ENCODE peak calls at places on chromosomes 16 and 17, in five cellular contexts. One of them, this sample, is unnamed.

GRCh38 chr16:65782537-65783290 is 583.8 kb upstream of the CDH5 start:
- DNase-seq in K562: no peak
- DNase-seq in colonic mucosa: no peak
- DNase-seq in endothelial cell of umbilical vein: peak; percentile 42
- DNase-seq in PC-3: peak; percentile 48
- DNase-seq in this sample: no peak

GRCh38 chr17:68184816-68185436 is 62.9 kb upstream of the AMZ2 start:
- DNase-seq in K562: no peak
- DNase-seq in colonic mucosa: no peak
- DNase-seq in endothelial cell of umbilical vein: no peak
- DNase-seq in PC-3: no peak
- DNase-seq in this sample: no peak

GRCh38 chr16:11621920-11622651 is 35.4 kb upstream of the LITAF start:
- DNase-seq in K562: no peak
- DNase-seq in colonic mucosa: no peak
- DNase-seq in endothelial cell of umbilical vein: no peak
- DNase-seq in PC-3: no peak
- DNase-seq in this sample: no peak

GRCh38 chr16:4679854-4680636 is 13.3 kb upstream of the NUDT16L1 start:
- DNase-seq in K562: no peak
- DNase-seq in colonic mucosa: peak; percentile 81
- DNase-seq in endothelial cell of umbilical vein: no peak
- DNase-seq in PC-3: peak; percentile 91
- DNase-seq in this sample: no peak

GRCh38 chr17:66214893-66215528 is 14.2 kb downstream of the APOH start:
- DNase-seq in K562: no peak
- DNase-seq in colonic mucosa: no peak
- DNase-seq in endothelial cell of umbilical vein: no peak
- DNase-seq in PC-3: no peak
- DNase-seq in this sample: no peak

GRCh38 chr17:42118545-42118944 is 2.6 kb downstream of the KAT2A start:
- DNase-seq in K562: peak; percentile 51
- DNase-seq in colonic mucosa: no peak
- DNase-seq in endothelial cell of umbilical vein: peak; percentile 34
- DNase-seq in PC-3: no peak
- DNase-seq in this sample: no peak

GRCh38 chr17:66038125-66038524 is 153.8 kb downstream of the CEP112 start:
- DNase-seq in K562: no peak
- DNase-seq in colonic mucosa: no peak
- DNase-seq in endothelial cell of umbilical vein: no peak
- DNase-seq in PC-3: no peak
- DNase-seq in this sample: no peak

GRCh38 chr17:80720624-80721577 is 176.3 kb downstream of the RPTOR start:
- DNase-seq in K562: no peak
- DNase-seq in colonic mucosa: no peak
- DNase-seq in endothelial cell of umbilical vein: no peak
- DNase-seq in PC-3: peak; percentile 97
- DNase-seq in this sample: no peak

GRCh38 chr16:15704545-15704987 is 54.5 kb downstream of the NDE1 start:
- DNase-seq in K562: peak; percentile 89
- DNase-seq in colonic mucosa: peak; percentile 81
- DNase-seq in endothelial cell of umbilical vein: peak; percentile 73
- DNase-seq in PC-3: peak; percentile 73
- DNase-seq in this sample: no peak

GRCh38 chr16:49592507-49593422 is 219.2 kb downstream of the C16orf78 start:
- DNase-seq in K562: peak; percentile 74
- DNase-seq in colonic mucosa: no peak
- DNase-seq in endothelial cell of umbilical vein: peak; percentile 33
- DNase-seq in PC-3: peak; percentile 17
- DNase-seq in this sample: no peak

GRCh38 chr16:12868169-12868568 is 33.2 kb upstream of the SHISA9 start:
- DNase-seq in K562: no peak
- DNase-seq in colonic mucosa: no peak
- DNase-seq in endothelial cell of umbilical vein: no peak
- DNase-seq in PC-3: no peak
- DNase-seq in this sample: no peak

GRCh38 chr17:81285179-81285878 is 9.8 kb downstream of the SLC38A10 start:
- DNase-seq in K562: peak; percentile 80
- DNase-seq in colonic mucosa: peak; percentile 50
- DNase-seq in endothelial cell of umbilical vein: peak; percentile 64
- DNase-seq in PC-3: no peak
- DNase-seq in this sample: no peak

GRCh38 chr16:10112021-10112420 is 70.2 kb downstream of the GRIN2A start:
- DNase-seq in K562: no peak
- DNase-seq in colonic mucosa: no peak
- DNase-seq in endothelial cell of umbilical vein: no peak
- DNase-seq in PC-3: peak; percentile 58
- DNase-seq in this sample: no peak
- H3K36me3 ChIP-seq in K562: no peaks in the 10 kb centered on the region
- H3K36me3 ChIP-seq in colonic mucosa: no peaks in the 10 kb centered on the region
- H3K36me3 ChIP-seq in endothelial cell of umbilical vein: no peaks in the 10 kb centered on the region
- H3K36me3 ChIP-seq in PC-3: no peaks in the 10 kb centered on the region
- H3K36me3 ChIP-seq in this sample: no peaks in the 10 kb centered on the region

GRCh38 chr17:39150104-39150634 is 1.3 kb downstream of the PLXDC1 start:
- DNase-seq in K562: no peak
- DNase-seq in colonic mucosa: no peak
- DNase-seq in endothelial cell of umbilical vein: no peak
- DNase-seq in PC-3: no peak
- DNase-seq in this sample: no peak
- H3K4me3 ChIP-seq in K562: no peak overlapping the region
- H3K4me3 ChIP-seq in colonic mucosa: no peak overlapping the region
- H3K4me3 ChIP-seq in endothelial cell of umbilical vein: no peak overlapping the region
- H3K4me3 ChIP-seq in PC-3: no peak overlapping the region
- H3K4me3 ChIP-seq in this sample: no peak overlapping the region

GRCh38 chr17:4156750-4157381 is 13.9 kb downstream of the CYB5D2 start:
- DNase-seq in K562: peak; percentile 58
- DNase-seq in colonic mucosa: no peak
- DNase-seq in endothelial cell of umbilical vein: no peak
- DNase-seq in PC-3: no peak
- DNase-seq in this sample: no peak

GRCh38 chr17:4152471-4152870 is 9.5 kb downstream of the CYB5D2 start:
- DNase-seq in K562: no peak
- DNase-seq in colonic mucosa: no peak
- DNase-seq in endothelial cell of umbilical vein: no peak
- DNase-seq in PC-3: peak; percentile 48
- DNase-seq in this sample: no peak

GRCh38 chr17:4155980-4156620 is 13.1 kb downstream of the CYB5D2 start:
- DNase-seq in K562: no peak
- DNase-seq in colonic mucosa: no peak
- DNase-seq in endothelial cell of umbilical vein: no peak
- DNase-seq in PC-3: no peak
- DNase-seq in this sample: no peak

GRCh38 chr17:4157618-4158333 is 14.8 kb downstream of the CYB5D2 start:
- DNase-seq in K562: no peak
- DNase-seq in colonic mucosa: no peak
- DNase-seq in endothelial cell of umbilical vein: no peak
- DNase-seq in PC-3: no peak
- DNase-seq in this sample: no peak

GRCh38 chr17:4154201-4154600 is 11.2 kb downstream of the CYB5D2 start:
- DNase-seq in K562: no peak
- DNase-seq in colonic mucosa: no peak
- DNase-seq in endothelial cell of umbilical vein: no peak
- DNase-seq in PC-3: no peak
- DNase-seq in this sample: no peak
- H3K9ac ChIP-seq in K562: no peak overlapping the region
- H3K9ac ChIP-seq in colonic mucosa: no peak overlapping the region
- H3K9ac ChIP-seq in endothelial cell of umbilical vein: no peak overlapping the region
- H3K9ac ChIP-seq in PC-3: no peak overlapping the region
- H3K9ac ChIP-seq in this sample: no peak overlapping the region

GRCh38 chr17:57609878-57610270 is 135.2 kb downstream of the CCDC182 start:
- DNase-seq in K562: no peak
- DNase-seq in colonic mucosa: no peak
- DNase-seq in endothelial cell of umbilical vein: no peak
- DNase-seq in PC-3: no peak
- DNase-seq in this sample: no peak
- H3K36me3 ChIP-seq in K562: no peaks in the 10 kb centered on the region
- H3K36me3 ChIP-seq in colonic mucosa: no peaks in the 10 kb centered on the region
- H3K36me3 ChIP-seq in endothelial cell of umbilical vein: no peaks in the 10 kb centered on the region
- H3K36me3 ChIP-seq in PC-3: no peaks in the 10 kb centered on the region
- H3K36me3 ChIP-seq in this sample: no peaks in the 10 kb centered on the region

GRCh38 chr16:3027488-3027795 is 3.6 kb downstream of the THOC6 start:
- DNase-seq in K562: no peak
- DNase-seq in colonic mucosa: no peak
- DNase-seq in endothelial cell of umbilical vein: no peak
- DNase-seq in PC-3: no peak
- DNase-seq in this sample: no peak

GRCh38 chr16:3028716-3029319 is 5.0 kb downstream of the THOC6 start:
- DNase-seq in K562: no peak
- DNase-seq in colonic mucosa: no peak
- DNase-seq in endothelial cell of umbilical vein: no peak
- DNase-seq in PC-3: no peak
- DNase-seq in this sample: no peak

GRCh38 chr16:3026609-3027487 is 3.0 kb downstream of the THOC6 start:
- DNase-seq in K562: no peak
- DNase-seq in colonic mucosa: no peak
- DNase-seq in endothelial cell of umbilical vein: no peak
- DNase-seq in PC-3: no peak
- DNase-seq in this sample: no peak

GRCh38 chr16:3029499-3030127 is 5.8 kb downstream of the THOC6 start:
- DNase-seq in K562: peak; percentile 59
- DNase-seq in colonic mucosa: no peak
- DNase-seq in endothelial cell of umbilical vein: no peak
- DNase-seq in PC-3: no peak
- DNase-seq in this sample: no peak

GRCh38 chr16:3027983-3028715 is 4.3 kb downstream of the THOC6 start:
- DNase-seq in K562: peak; percentile 92
- DNase-seq in colonic mucosa: peak; percentile 92
- DNase-seq in endothelial cell of umbilical vein: peak; percentile 70
- DNase-seq in PC-3: peak; percentile 90
- DNase-seq in this sample: no peak
- H3K4me3 ChIP-seq in K562: no peak overlapping the region
- H3K4me3 ChIP-seq in colonic mucosa: no peak overlapping the region
- H3K4me3 ChIP-seq in endothelial cell of umbilical vein: no peak overlapping the region
- H3K4me3 ChIP-seq in PC-3: peak overlapping the region; percentile 37
- H3K4me3 ChIP-seq in this sample: peak overlapping the region; percentile 43

GRCh38 chr16:28324235-28324886 is 32.0 kb downstream of the SBK1 start:
- DNase-seq in K562: no peak
- DNase-seq in colonic mucosa: no peak
- DNase-seq in endothelial cell of umbilical vein: no peak
- DNase-seq in PC-3: peak; percentile 76
- DNase-seq in this sample: no peak
- H3K9ac ChIP-seq in K562: no peak overlapping the region
- H3K9ac ChIP-seq in colonic mucosa: no peak overlapping the region
- H3K9ac ChIP-seq in endothelial cell of umbilical vein: no peak overlapping the region
- H3K9ac ChIP-seq in PC-3: peak overlapping the region; percentile 61
- H3K9ac ChIP-seq in this sample: no peak overlapping the region

GRCh38 chr17:16459271-16459670 is 32.7 kb downstream of the LRRC75A start:
- DNase-seq in K562: no peak
- DNase-seq in colonic mucosa: no peak
- DNase-seq in endothelial cell of umbilical vein: no peak
- DNase-seq in PC-3: no peak
- DNase-seq in this sample: no peak
- H3K36me3 ChIP-seq in K562: peaks cover 13% of the 10 kb centered on the region
- H3K36me3 ChIP-seq in colonic mucosa: no peaks in the 10 kb centered on the region
- H3K36me3 ChIP-seq in endothelial cell of umbilical vein: no peaks in the 10 kb centered on the region
- H3K36me3 ChIP-seq in PC-3: no peaks in the 10 kb centered on the region
- H3K36me3 ChIP-seq in this sample: no peaks in the 10 kb centered on the region

DNA sequence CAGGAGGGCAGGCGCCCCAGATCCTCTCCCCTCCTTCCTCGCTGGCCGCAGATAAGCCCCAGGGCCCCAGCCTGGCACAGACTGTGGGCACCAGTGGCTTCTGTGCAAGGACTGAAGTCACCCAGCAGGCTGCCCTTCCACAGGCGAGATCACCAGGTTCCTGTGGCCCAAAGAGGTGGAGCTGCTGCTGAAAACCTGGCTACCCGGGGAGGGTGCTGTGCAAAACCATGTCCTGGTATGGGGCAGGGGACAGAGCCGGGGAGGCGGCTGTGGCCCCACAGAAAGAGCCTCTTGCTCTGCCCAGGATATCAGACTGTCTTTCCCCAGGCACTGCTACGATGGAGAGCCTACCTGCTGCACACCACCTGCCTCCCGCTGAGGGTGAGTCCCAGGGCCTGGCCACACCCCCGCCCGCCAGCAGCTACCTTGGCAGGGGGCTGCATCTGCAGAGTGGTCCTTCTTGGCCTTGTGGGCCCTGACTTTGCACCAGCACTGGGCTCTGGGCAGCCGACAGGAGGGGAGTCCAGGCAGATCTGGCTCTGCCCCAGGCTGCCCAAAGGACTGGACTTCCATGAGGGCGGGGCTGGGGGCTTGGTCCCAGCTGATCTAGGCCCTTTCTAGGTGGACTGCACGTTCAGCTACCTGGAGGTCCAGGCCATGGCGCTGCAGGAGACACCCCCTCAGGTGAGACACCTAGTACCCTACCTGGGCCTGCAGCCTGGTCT is 615 bp downstream of the CARMIL2 start:
- DNase-seq in K562: no peak
- DNase-seq in colonic mucosa: no peak
- DNase-seq in endothelial cell of umbilical vein: no peak
- DNase-seq in PC-3: no peak
- DNase-seq in this sample: no peak
- H3K4me3 ChIP-seq in K562: no peak overlapping the region
- H3K4me3 ChIP-seq in colonic mucosa: peak overlapping the region; percentile 40
- H3K4me3 ChIP-seq in endothelial cell of umbilical vein: no peak overlapping the region
- H3K4me3 ChIP-seq in PC-3: no peak overlapping the region
- H3K4me3 ChIP-seq in this sample: no peak overlapping the region

DNA sequence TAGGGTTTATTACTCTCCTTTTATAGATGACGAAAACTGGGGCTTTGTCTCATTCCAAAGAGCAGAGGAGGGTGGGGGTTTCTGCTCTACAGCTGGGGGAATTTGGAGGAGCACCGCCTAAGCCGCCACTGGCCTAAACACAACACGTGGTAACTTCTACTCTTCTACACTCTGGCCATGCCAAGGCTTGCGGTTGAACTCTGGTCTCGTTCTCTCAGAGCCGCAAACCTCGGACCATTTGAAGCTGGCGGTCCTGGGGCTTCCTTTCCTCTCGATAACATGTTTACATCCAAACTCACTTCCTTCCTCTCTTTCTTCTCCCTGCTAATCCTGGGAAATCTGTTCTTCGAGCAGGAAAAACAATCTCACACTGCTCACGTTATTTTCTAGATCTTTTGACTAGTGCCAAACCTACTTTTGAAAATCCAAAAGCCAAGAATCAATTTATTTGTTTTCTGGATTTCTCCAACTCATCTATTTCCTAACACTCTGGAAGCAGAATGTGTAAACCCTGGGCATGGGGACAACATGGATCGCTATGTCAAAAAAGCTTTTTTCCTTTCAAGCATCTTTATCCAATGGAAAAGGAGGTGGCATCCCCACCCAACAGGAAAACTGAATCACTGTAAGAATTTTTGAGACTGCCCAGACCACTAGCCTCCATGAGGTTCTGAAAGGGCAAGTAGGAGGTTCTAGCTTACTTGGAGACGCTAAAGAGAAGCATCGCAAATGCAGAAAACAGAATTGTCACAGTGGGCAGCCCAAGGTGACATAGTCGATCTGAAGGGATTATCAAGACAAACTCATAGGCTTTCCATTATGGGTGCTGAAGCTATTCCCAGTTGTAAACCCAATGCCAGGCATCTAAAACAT is 13.6 kb upstream of the EEF2K start:
- DNase-seq in K562: peak; percentile 57
- DNase-seq in colonic mucosa: peak; percentile 84
- DNase-seq in endothelial cell of umbilical vein: peak; percentile 99
- DNase-seq in PC-3: peak; percentile 51
- DNase-seq in this sample: no peak
- H3K9ac ChIP-seq in K562: peak overlapping the region; percentile 92
- H3K9ac ChIP-seq in colonic mucosa: no peak overlapping the region
- H3K9ac ChIP-seq in endothelial cell of umbilical vein: peak overlapping the region; percentile 96
- H3K9ac ChIP-seq in PC-3: peak overlapping the region; percentile 69
- H3K9ac ChIP-seq in this sample: peak overlapping the region; percentile 61

GRCh38 chr17:51004249-51004648 is 116.4 kb downstream of the SPAG9 start:
- DNase-seq in K562: no peak
- DNase-seq in colonic mucosa: no peak
- DNase-seq in endothelial cell of umbilical vein: no peak
- DNase-seq in PC-3: no peak
- DNase-seq in this sample: no peak
- H3K36me3 ChIP-seq in K562: peaks cover 83% of the 10 kb centered on the region
- H3K36me3 ChIP-seq in colonic mucosa: peaks cover 6% of the 10 kb centered on the region
- H3K36me3 ChIP-seq in endothelial cell of umbilical vein: peaks cover 7% of the 10 kb centered on the region
- H3K36me3 ChIP-seq in PC-3: peaks cover 38% of the 10 kb centered on the region
- H3K36me3 ChIP-seq in this sample: peaks cover 8% of the 10 kb centered on the region